ENCODE peak calls at places on chromosome 9, in six cellular contexts. K is transverse colon; N is CD4-positive, alpha-beta memory T cell; R is IMR-90; W is mesenchymal stem cell; V is adrenal gland. U is an unnamed sample.

GRCh38 chr9:89718176-89718575 is 113.4 kb downstream of the GADD45G start:
- DNase-seq in V (no peak), K (no peak), N (no peak), W (no peak), R (no peak), U (no peak)

GRCh38 chr9:122857810-122858209 is 29.4 kb upstream of the PDCL start:
- DNase-seq in R (no peak), N (no peak), K (no peak), V (no peak), W (no peak), U (no peak)

GRCh38 chr9:80351612-80352011 is 779.8 kb downstream of the TLE4 start:
- DNase-seq in W (no peak), K (no peak), V (no peak), R (no peak), N (no peak), U (no peak)

GRCh38 chr9:95276395-95276954 is 41.0 kb downstream of the FANCC start:
- DNase-seq in K (no peak), N (no peak), R (no peak), W (no peak), V (no peak), U (no peak)

GRCh38 chr9:127303830-127304229 is 39.3 kb downstream of the GARNL3 start:
- DNase-seq in W (peak; percentile 25), R (peak; percentile 24), N (no peak), K (no peak), V (no peak), U (no peak)

GRCh38 chr9:35660966-35661413 is 2.9 kb downstream of the CCDC107 start:
- DNase-seq in K (peak; percentile 73), N (no peak), V (peak; percentile 56), R (peak; percentile 62), W (peak; percentile 64), U (peak; percentile 36)

GRCh38 chr9:76394896-76395244 is 644 bp upstream of the RFK start:
- DNase-seq in N (no peak), K (peak; percentile 68), R (no peak), W (peak; percentile 84), V (peak; percentile 76), U (peak; percentile 38)

GRCh38 chr9:127057970-127058644 is 64.3 kb downstream of the ANGPTL2 start:
- DNase-seq in K (no peak), W (no peak), N (no peak), V (peak; percentile 65), R (peak; percentile 31), U (no peak)

GRCh38 chr9:87194471-87194870 is 247.2 kb upstream of the GAS1 start:
- DNase-seq in K (no peak), W (peak; percentile 93), N (no peak), R (peak; percentile 92), V (no peak), U (no peak)

GRCh38 chr9:130732131-130732530 is 38.6 kb downstream of the EXOSC2 start:
- DNase-seq in V (no peak), W (peak; percentile 15), N (no peak), R (peak; percentile 31), K (no peak), U (no peak)

GRCh38 chr9:96169488-96169887 is 132.5 kb downstream of the HSD17B3 start:
- DNase-seq in K (peak; percentile 62), N (no peak), V (peak; percentile 30), R (peak; percentile 4), W (peak; percentile 91), U (no peak)

GRCh38 chr9:138100711-138101349 is 223.2 kb downstream of the CACNA1B start:
- DNase-seq in K (no peak), R (no peak), N (no peak), W (no peak), V (no peak), U (peak; percentile 6)

GRCh38 chr9:91191443-91192378 is 170.0 kb downstream of the AUH start:
- DNase-seq in W (no peak), R (no peak), N (no peak), V (no peak), K (no peak), U (no peak)

GRCh38 chr9:132199056-132199455 is 37.2 kb downstream of the NTNG2 start:
- DNase-seq in R (no peak), K (no peak), V (no peak), W (no peak), N (no peak), U (no peak)

GRCh38 chr9:110926828-110927227 is 111.4 kb downstream of the LPAR1 start:
- DNase-seq in V (no peak), N (no peak), W (no peak), R (no peak), K (peak; percentile 20), U (no peak)

GRCh38 chr9:89522261-89522978 is 24.5 kb upstream of the SEMA4D start:
- DNase-seq in N (peak; percentile 86), R (no peak), K (peak; percentile 64), W (no peak), V (no peak), U (no peak)

GRCh38 chr9:86944974-86945867 is 2.1 kb downstream of the GAS1 start:
- DNase-seq in K (no peak), W (peak; percentile 16), N (no peak), V (peak; percentile 37), R (peak; percentile 39), U (no peak)

GRCh38 chr9:26334709-26335108 is 557.9 kb downstream of the CAAP1 start:
- DNase-seq in R (no peak), N (no peak), K (no peak), W (no peak), V (no peak), U (no peak)

GRCh38 chr9:127828262-127829031 is 25.8 kb downstream of the FPGS start:
- DNase-seq in N (no peak), W (peak; percentile 87), V (peak; percentile 93), R (peak; percentile 51), K (peak; percentile 79), U (peak; percentile 94)

GRCh38 chr9:20028192-20028848 is 239.5 kb upstream of the SLC24A2 start:
- DNase-seq in V (no peak), R (no peak), N (no peak), W (no peak), K (no peak), U (no peak)

GRCh38 chr9:92609142-92609500 is 60.8 kb downstream of the IPPK start:
- DNase-seq in V (no peak), K (no peak), R (no peak), N (no peak), W (no peak), U (no peak)

DNA sequence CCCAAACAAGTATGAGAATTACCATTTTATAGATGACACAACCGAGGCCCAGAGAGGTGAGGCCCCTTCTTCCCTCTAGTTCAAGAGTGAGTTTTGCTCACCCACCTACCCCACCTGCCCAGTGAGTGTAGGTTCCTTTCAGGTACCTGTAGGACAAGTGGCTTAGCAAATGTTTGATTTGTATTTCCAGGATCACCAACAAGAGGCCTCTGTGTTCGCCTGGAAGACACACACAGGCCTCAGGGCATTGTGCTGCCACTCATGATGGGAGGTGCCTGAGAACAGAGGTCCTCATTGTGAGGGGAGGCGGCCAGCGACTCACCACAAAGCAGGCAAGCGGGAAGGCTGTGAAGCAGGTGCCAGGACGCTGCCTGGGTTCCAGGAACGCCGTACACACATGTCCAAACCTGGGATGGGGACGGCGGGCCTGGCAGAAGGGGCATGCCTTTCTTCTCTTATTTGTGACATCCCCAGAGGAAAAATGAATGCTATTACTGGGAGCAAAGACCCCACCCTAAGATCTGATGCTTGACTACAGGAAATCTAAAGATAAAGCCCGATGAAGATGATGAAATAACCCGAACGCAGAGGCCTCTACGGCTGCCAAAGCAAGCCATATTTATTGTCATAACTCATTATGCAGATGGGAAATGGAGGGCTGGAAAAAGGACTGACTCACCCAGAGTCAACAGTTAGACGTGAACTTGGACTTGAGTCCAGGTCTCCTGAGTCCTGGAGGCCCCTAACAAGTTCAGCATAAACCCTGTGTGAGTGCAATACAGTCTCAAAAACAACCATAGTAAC is 60.2 kb upstream of the SLC25A51 start:
- DNase-seq in W (peak; percentile 91), K (peak; percentile 52), V (peak; percentile 79), N (no peak), R (peak; percentile 99), U (no peak)
- H3K4me3 ChIP-seq in W (no peak overlapping the region), K (no peak overlapping the region), V (no peak overlapping the region), N (no peak overlapping the region), R (no peak overlapping the region), U (no peak overlapping the region)

GRCh38 chr9:125756499-125756898 is 9.3 kb downstream of the PBX3 start:
- DNase-seq in K (no peak), R (no peak), V (no peak), N (no peak), W (peak; percentile 38), U (no peak)

GRCh38 chr9:125752070-125752628 is 5.0 kb downstream of the PBX3 start:
- DNase-seq in R (no peak), K (no peak), W (no peak), V (no peak), N (no peak), U (no peak)

GRCh38 chr9:125757834-125758233 is 10.7 kb downstream of the PBX3 start:
- DNase-seq in V (no peak), R (no peak), W (no peak), K (no peak), N (no peak), U (no peak)

GRCh38 chr9:125754096-125754495 is 6.9 kb downstream of the PBX3 start:
- DNase-seq in R (no peak), N (no peak), W (no peak), K (no peak), V (no peak), U (no peak)

GRCh38 chr9:125755340-125755739 is 8.2 kb downstream of the PBX3 start:
- DNase-seq in N (no peak), V (no peak), R (no peak), K (no peak), W (peak; percentile 48), U (no peak)
- H3K4me1 ChIP-seq in N (peaks cover 4% of the 10 kb centered on the region), V (peaks cover 97% of the 10 kb centered on the region), R (peaks cover 7% of the 10 kb centered on the region), K (peaks cover 6% of the 10 kb centered on the region), W (peaks cover 1% of the 10 kb centered on the region), U (no peaks in the 10 kb centered on the region)

DNA sequence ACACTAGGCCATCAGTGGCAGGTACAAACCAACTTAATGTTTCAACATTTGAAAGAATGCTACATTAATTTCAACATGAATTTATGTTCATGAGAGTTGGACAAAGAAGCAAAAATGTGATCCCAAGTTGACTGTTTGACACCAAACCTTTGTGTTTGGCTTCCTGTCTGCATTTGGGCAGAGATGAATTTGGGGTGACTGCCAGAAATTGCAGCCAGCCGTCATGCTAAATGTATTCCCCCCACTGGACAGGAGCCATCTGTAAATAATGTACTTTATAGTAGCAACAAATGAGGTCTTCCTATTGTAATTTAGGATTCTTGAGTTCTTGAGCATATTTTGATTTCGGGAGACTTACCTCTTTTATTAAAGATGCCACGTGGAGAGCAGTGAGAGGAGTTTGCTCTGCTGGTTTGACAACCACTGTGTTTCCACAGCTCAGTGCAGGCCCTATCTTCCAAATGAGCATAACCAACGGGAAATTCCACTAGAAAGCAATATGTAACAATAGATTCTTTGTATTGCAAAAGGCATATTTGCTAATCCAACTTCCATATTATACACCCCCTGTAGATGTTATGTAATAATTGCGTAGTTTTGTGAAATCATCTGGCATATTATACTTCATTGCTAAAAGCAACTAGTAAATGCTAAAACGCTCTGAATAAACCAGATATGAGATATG is 27.6 kb downstream of the ALDH1A1 start:
- DNase-seq in V (no peak), W (no peak), N (no peak), R (no peak), K (no peak), U (no peak)
- H3K27ac ChIP-seq in V (no peak overlapping the region), W (no peak overlapping the region), N (no peak overlapping the region), R (no peak overlapping the region), K (no peak overlapping the region), U (no peak overlapping the region)

DNA sequence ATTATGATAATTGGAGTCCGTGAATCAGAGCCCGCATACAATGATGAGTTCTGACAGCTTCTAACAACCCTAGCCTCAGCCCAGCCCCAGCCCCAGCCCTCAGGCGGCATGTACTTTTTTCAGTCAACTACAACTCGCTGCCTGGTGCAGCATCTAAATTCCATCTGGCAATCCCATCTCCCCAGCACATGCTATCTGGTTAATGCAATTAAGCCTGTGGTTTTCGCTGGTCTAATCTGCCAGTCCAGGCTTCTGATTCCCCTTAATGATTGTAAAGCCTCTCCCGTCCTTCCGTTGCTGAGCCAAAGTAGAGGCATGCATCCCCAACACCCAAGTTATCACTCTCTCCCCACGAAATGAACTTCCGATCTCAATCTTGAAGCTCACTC is 903 bp downstream of the ELAVL2 start:
- DNase-seq in V (no peak), R (no peak), N (no peak), W (no peak), K (no peak), U (no peak)
- H3K4me3 ChIP-seq in V (no peak overlapping the region), R (no peak overlapping the region), N (peak overlapping the region; percentile 21), W (peak overlapping the region; percentile 78), K (no peak overlapping the region), U (peak overlapping the region; percentile 38)

U was measured in uterus.